ENCODE peak calls at places on chromosomes 7 and 10, in six cellular contexts. O, H, S, M, Z and N are unnamed samples. For H3K9me3, the result is how much of the 10 kb centered on the place peaks cover.

GRCh38 chr7:28861825-28862224 is 96.3 kb downstream of the TRIL start:
- DNase-seq in O (no peak), H (no peak), S (no peak), M (no peak), Z (no peak), N (no peak)

GRCh38 chr10:132350946-132351345 is 19.0 kb downstream of the LRRC27 start:
- DNase-seq in O (no peak), H (no peak), S (no peak), M (no peak), Z (no peak), N (no peak)

GRCh38 chr10:126384269-126384873 is 3.9 kb downstream of the ADAM12 start:
- DNase-seq in O (no peak), H (peak), S (no peak), M (peak), Z (no peak), N (no peak)

GRCh38 chr10:87961314-87961713 is 97.9 kb downstream of the PTEN start:
- DNase-seq in O (no peak), H (peak), S (no peak), M (peak), Z (no peak), N (no peak)

GRCh38 chr7:140562921-140563600 is 77.6 kb downstream of the DENND2A start:
- DNase-seq in O (no peak), H (no peak), S (no peak), M (peak), Z (no peak), N (no peak)

GRCh38 chr7:138519061-138519798 is 59.2 kb downstream of the TRIM24 start:
- DNase-seq in O (no peak), H (no peak), S (no peak), M (no peak), Z (no peak), N (no peak)

GRCh38 chr10:133021116-133021962 is 66.4 kb upstream of the ADGRA1 start:
- DNase-seq in O (no peak), H (no peak), S (no peak), M (no peak), Z (no peak), N (no peak)

GRCh38 chr7:158473238-158473637 is 114.4 kb downstream of the PTPRN2 start:
- DNase-seq in O (no peak), H (no peak), S (no peak), M (no peak), Z (no peak), N (no peak)

GRCh38 chr7:70270149-70270548 is 671.9 kb downstream of the AUTS2 start:
- DNase-seq in O (no peak), H (no peak), S (no peak), M (no peak), Z (no peak), N (no peak)

GRCh38 chr7:75599244-75599771 is 107.2 kb downstream of the SPDYE5 start:
- DNase-seq in O (no peak), H (no peak), S (no peak), M (no peak), Z (no peak), N (peak)

GRCh38 chr10:102246261-102246660 is 929 bp downstream of the GBF1 start:
- DNase-seq in O (no peak), H (peak), S (no peak), M (peak), Z (no peak), N (no peak)

GRCh38 chr7:98816206-98816605 is 53.6 kb downstream of the TMEM130 start:
- DNase-seq in O (no peak), H (no peak), S (no peak), M (no peak), Z (no peak), N (no peak)

GRCh38 chr7:116583653-116584052 is 58.8 kb downstream of the CAV1 start:
- DNase-seq in O (no peak), H (peak), S (no peak), M (no peak), Z (no peak), N (no peak)

GRCh38 chr10:35324196-35324595 is 12.1 kb upstream of the CCNY start:
- DNase-seq in O (no peak), H (peak), S (no peak), M (peak), Z (no peak), N (no peak)

GRCh38 chr7:105098863-105099515 is 85.0 kb downstream of the KMT2E start:
- DNase-seq in O (no peak), H (no peak), S (no peak), M (peak), Z (no peak), N (no peak)

GRCh38 chr10:74900297-74900696 is 73.9 kb downstream of the KAT6B start:
- DNase-seq in O (no peak), H (no peak), S (no peak), M (no peak), Z (peak), N (no peak)

GRCh38 chr10:71667374-71667750 is 52.2 kb downstream of the C10orf105 start:
- DNase-seq in O (no peak), H (no peak), S (no peak), M (no peak), Z (no peak), N (no peak)

GRCh38 chr10:95394161-95394880 is 103.5 kb upstream of the PDLIM1 start:
- DNase-seq in O (no peak), H (no peak), S (no peak), M (peak), Z (no peak), N (no peak)

GRCh38 chr10:17476073-17476472 is 21.7 kb upstream of the ST8SIA6 start:
- DNase-seq in O (no peak), H (no peak), S (no peak), M (no peak), Z (no peak), N (no peak)

GRCh38 chr7:27176343-27176731 is 2.2 kb upstream of the HOXA10 start:
- DNase-seq in O (no peak), H (peak), S (no peak), M (no peak), Z (no peak), N (no peak)

GRCh38 chr10:74189999-74190421 is 39.0 kb downstream of the ADK start:
- DNase-seq in O (no peak), H (peak), S (no peak), M (peak), Z (peak), N (no peak)

GRCh38 chr10:68096913-68097509 is 12.3 kb upstream of the MYPN start:
- DNase-seq in O (no peak), H (peak), S (no peak), M (peak), Z (no peak), N (peak)

GRCh38 chr10:80196270-80196949 is 8.9 kb downstream of the ANXA11 start:
- DNase-seq in O (no peak), H (no peak), S (no peak), M (peak), Z (peak), N (no peak)

GRCh38 chr10:29949411-29950011 is 109.9 kb downstream of the JCAD start:
- DNase-seq in O (no peak), H (peak), S (no peak), M (peak), Z (no peak), N (no peak)

GRCh38 chr10:114879093-114879492 is 57.5 kb downstream of the FHIP2A start:
- DNase-seq in O (no peak), H (no peak), S (no peak), M (no peak), Z (no peak), N (no peak)

DNA sequence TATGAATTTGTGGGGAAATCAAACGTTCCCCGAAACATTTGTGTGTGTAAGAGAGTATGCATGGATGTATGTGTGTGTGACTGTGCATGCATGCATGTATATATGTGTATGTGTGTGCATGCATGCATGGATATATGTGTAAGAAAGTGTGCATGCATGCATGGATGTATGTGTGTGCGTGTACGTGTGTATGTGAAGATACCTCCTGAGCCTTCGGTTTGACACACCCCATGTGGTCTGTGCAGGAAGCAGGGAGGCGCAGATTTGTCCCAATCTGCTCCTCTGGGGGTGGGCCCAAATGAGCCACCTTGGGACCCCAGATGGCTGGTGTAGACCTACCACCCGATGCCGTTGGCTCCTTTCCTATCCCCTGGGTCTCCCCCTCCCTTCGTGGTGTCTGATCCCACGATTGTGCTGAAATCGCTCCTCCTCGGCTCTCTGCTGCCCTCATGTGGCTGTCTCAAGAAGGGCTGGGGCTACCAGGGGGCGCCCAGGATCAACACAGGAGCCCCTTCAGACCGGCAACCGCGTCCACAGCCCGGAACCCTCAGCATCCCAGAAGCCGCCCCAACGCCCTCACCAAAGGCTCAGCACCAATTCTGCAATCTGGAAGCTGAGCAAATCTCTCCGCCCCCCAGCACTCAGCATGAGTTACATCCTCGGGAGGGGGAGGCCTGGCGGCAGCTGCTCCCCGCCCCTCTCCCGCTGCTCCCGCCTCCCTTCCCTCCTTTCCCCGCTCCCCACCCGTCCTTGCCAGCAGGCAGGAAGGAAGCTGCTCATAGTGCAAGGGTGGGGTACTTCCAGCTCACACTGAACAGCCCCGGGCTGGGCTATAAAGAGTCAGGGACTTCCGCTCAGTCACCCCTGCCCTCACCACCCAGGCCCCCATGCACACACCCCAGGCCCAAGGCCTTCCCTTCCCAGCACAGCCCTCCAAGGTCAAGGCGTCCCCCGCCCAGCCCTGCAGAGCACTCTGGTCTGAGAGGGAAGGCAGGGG is 2.3 kb upstream of the NOS3 start:
- DNase-seq in O (peak), H (peak), S (no peak), M (no peak), Z (peak), N (peak)
- H3K4me3 ChIP-seq in O (no peak), H (no peak), S (no peak), M (no peak), Z (no peak), N (peak)

GRCh38 chr10:130994845-130995244 is 316.7 kb downstream of the TCERG1L start:
- DNase-seq in O (no peak), H (no peak), S (no peak), M (no peak), Z (no peak), N (no peak)

GRCh38 chr10:130993612-130994011 is 317.9 kb downstream of the TCERG1L start:
- DNase-seq in O (no peak), H (no peak), S (no peak), M (no peak), Z (no peak), N (no peak)

GRCh38 chr10:130997267-130998045 is 314.1 kb downstream of the TCERG1L start:
- DNase-seq in O (no peak), H (no peak), S (no peak), M (no peak), Z (no peak), N (no peak)

GRCh38 chr10:130992802-130993523 is 318.6 kb downstream of the TCERG1L start:
- DNase-seq in O (no peak), H (no peak), S (no peak), M (no peak), Z (no peak), N (no peak)

GRCh38 chr10:130994191-130994590 is 317.3 kb downstream of the TCERG1L start:
- DNase-seq in O (no peak), H (no peak), S (no peak), M (no peak), Z (no peak), N (no peak)
- H3K9me3 ChIP-seq in O (under half), H (under half), S (under half), M (under half), Z (under half), N (under half)

DNA sequence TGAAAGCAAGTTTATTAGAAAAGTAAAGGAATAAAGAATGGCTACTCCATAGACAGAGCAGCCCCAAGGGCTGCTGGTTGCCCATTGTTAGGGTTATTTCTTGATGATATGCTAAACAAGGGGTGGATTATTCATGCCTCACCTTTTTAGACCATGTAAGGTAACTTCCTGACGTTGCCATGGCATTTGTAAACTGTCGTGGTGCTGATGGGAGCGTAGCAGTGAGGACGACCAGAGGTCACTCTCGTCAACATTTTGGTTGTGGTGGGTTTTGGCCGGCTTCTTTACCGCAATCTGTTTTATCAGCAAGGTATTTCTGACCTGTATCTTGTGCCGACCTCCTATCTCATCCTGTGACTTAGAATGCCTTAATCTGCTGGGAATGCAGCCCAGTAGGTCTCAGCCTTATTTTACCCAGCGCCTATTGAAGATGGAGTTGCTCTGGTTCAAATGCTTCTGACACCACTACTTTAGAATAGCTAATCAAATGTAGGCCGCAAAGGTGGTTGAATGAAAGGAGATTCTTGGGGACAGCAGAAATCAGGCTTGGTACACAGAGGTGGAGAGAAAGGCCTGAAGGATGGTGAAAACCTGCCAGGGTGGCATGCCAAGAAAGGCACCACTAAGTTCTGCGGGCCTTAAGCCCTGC is 17.9 kb upstream of the SMO start:
- DNase-seq in O (no peak), H (no peak), S (no peak), M (no peak), Z (no peak), N (no peak)
- H3K4me3 ChIP-seq in O (no peak), H (no peak), S (no peak), M (no peak), Z (no peak), N (no peak)

DNA sequence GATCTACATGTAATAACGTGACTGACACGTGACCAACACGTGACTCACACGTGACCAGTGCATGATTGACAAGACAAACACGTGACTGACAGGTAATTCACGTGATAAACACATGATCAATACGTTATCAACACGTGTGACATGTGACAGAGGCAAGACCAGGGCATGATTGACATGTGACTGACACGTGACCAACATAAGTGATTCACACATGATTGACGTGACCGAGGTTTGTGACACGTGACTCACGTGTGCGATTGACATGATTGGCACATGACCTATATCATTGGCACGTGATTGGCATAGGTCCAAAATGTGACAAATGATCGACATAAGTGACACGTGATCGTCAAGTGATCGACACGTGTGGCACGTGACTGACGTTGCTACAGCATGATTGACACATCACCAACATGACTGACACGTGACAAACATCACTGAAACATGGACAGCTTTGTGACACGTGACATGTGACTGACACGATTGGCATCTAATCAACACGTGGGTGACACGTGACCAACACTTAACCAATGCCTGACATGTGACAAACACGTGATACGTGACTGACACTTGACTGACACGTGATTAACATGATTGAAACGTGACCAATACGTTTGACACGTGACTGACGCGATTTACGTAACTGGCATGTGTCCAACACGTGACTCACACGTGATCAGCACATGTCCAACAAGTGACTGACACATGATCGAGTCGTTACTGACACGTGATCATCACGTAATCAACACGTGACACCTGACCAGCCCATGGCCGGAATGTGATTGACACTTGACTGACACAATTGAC is 22.9 kb downstream of the CRPPA start:
- DNase-seq in O (no peak), H (no peak), S (no peak), M (peak), Z (no peak), N (no peak)
- H3K9me3 ChIP-seq in O (under half), H (under half), S (under half), M (under half), Z (under half), N (under half)

DNA sequence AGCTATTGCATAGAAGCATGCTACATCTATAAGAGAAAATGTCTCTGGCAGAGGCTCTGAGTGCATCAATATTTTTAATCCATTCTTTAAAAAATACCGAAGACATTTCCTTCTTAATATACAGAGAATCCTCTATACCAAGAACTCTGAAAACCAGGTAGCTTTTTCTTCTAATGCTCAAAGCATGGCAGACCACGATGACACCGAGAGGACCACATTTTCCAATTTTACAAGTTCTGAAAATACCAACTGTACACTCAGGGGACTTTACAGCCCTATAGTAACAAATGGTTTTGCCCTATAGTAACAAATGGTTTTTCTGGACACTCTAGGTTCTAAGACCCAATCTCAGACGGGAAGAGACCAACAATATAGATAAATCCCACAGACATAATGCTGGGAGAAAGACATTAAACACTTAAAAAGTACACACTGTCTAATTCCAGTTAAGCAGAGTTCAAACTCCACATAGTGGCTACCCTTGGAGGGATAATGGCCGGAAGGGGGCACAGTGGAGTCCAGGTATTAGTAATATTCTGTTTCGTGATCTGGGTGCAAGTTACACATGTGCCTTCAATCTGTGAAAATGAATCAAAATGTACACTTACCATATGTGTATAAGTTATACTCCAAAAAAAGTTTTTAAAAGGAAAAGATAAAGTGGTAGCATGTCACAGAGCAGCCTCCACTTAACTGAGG is 26.2 kb downstream of the CCDC6 start:
- DNase-seq in O (no peak), H (no peak), S (no peak), M (no peak), Z (no peak), N (no peak)
- H3K4me3 ChIP-seq in O (no peak), H (no peak), S (no peak), M (no peak), Z (no peak), N (no peak)